ENCODE peak calls at places on chromosomes 2 and 18, in five cellular contexts. Z, O, E, M and V are unnamed samples.

GRCh38 chr2:164785447-164785846 is 56.2 kb downstream of the COBLL1 start:
- DNase-seq in Z (no peak), E (peak), M (no peak), O (no peak), V (no peak)

GRCh38 chr18:54109131-54109683 is 115.3 kb downstream of the MBD2 start:
- DNase-seq in O (no peak), E (peak), Z (no peak), M (no peak), V (no peak)

GRCh38 chr2:26942543-26943295 is 27.7 kb upstream of the MAPRE3 start:
- DNase-seq in E (peak), O (peak), Z (peak), M (no peak), V (no peak)

GRCh38 chr2:217166241-217166640 is 306.4 kb upstream of the TNP1 start:
- DNase-seq in E (peak), O (no peak), M (no peak), Z (no peak), V (peak)

GRCh38 chr2:96591494-96591893 is 46.6 kb downstream of the KANSL3 start:
- DNase-seq in Z (no peak), O (no peak), M (no peak), E (no peak), V (no peak)

GRCh38 chr2:187547353-187547979 is 6.8 kb downstream of the TFPI start:
- DNase-seq in Z (no peak), O (peak), E (peak), M (peak), V (peak)

GRCh38 chr2:226661789-226662545 is 137.7 kb downstream of the IRS1 start:
- DNase-seq in E (peak), M (peak), Z (no peak), O (peak), V (peak)

GRCh38 chr2:229514318-229514717 is 200.0 kb downstream of the DNER start:
- DNase-seq in M (no peak), Z (no peak), O (no peak), E (no peak), V (no peak)

GRCh38 chr2:55229221-55229620 is 2.9 kb downstream of the CLHC1 start:
- DNase-seq in O (no peak), Z (no peak), M (no peak), E (no peak), V (no peak)

GRCh38 chr18:58392336-58393000 is 236.4 kb downstream of the ALPK2 start:
- DNase-seq in Z (no peak), O (peak), E (no peak), M (peak), V (no peak)

GRCh38 chr2:28896906-28897305 is 2.4 kb downstream of the WDR43 start:
- DNase-seq in E (peak), O (no peak), Z (no peak), M (no peak), V (no peak)

GRCh38 chr2:11540148-11540995 is 6.5 kb downstream of the GREB1 start:
- DNase-seq in M (no peak), O (peak), Z (no peak), E (no peak), V (no peak)

GRCh38 chr2:221848286-221848685 is 276.2 kb upstream of the EPHA4 start:
- DNase-seq in O (no peak), E (no peak), Z (no peak), M (no peak), V (no peak)

GRCh38 chr2:71672640-71673401 is 219.5 kb downstream of the DYSF start:
- DNase-seq in O (no peak), E (no peak), M (no peak), Z (no peak), V (no peak)

GRCh38 chr2:9235388-9236344 is 29.1 kb downstream of the ASAP2 start:
- DNase-seq in E (peak), O (peak), Z (no peak), M (no peak), V (no peak)

GRCh38 chr2:43312751-43313641 is 86.6 kb upstream of the ZFP36L2 start:
- DNase-seq in E (no peak), Z (no peak), O (no peak), M (peak), V (no peak)
- TF ChIP-seq CTCF in E (no peak), Z (no peak), O (no peak), M (no peak), V (no peak)

GRCh38 chr2:188601391-188601790 is 309.7 kb downstream of the GULP1 start:
- DNase-seq in M (no peak), Z (no peak), O (no peak), E (no peak), V (no peak)
- H3K4me3 ChIP-seq in M (no peak), Z (no peak), O (no peak), E (no peak), V (no peak)

DNA sequence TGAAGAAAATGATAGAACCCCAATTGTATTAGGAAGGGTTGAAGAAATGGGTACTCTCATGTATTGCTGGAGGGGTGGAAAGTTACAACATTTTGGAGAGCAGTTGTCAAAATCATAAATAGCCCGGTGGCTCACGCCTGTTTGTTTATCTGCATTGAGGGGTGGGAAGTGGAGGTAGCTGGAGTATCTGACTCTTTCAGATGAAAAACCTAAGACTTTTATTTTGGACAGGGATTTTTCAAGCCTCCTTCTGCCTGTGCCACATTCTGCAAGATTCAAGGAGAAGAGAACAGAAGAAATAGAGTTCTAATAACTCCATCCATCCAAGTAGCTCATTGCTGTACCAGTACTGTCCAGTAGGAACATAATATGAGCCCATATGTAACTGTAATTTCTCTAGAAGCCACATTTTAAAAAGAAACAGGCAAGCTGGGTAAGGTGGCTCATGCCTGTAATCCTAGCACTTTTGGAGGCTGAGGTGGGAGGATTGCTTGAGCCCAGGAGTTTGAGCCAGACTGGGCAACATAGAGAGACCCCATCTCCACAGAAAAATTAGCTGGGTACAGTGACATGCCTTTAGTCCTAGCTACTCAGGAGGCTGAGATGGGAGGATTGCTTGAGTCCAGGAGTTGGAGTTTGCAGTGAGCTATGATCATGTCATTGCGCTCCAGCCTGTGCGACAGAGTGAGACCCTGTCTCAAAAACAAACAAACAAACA is 35.5 kb upstream of the NT5DC4 start:
- DNase-seq in M (no peak), O (no peak), E (no peak), Z (no peak), V (no peak)
- TF ChIP-seq CTCF in M (no peak), O (no peak), E (peak), Z (no peak), V (peak)

DNA sequence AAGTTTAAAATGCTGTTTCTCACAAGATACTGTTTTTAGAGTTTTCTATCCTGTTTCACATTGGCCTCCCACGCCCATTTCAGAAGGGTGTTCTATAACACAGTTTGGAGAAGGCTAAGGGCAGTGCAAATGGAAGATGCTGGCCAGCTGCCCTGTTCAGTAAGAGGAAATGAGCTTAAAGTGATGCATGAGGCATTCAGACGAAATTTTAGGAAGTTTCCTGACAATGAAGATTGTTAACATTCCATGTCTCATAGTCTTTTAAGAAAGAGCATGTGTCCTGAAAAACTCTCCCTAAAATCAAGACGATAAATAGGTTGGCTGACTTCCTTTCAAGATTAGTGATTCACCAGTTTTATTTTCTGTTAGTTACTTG is 484.2 kb upstream of the NRP2 start:
- DNase-seq in Z (no peak), E (no peak), M (peak), O (peak), V (no peak)
- H3K4me3 ChIP-seq in Z (no peak), E (no peak), M (no peak), O (no peak), V (no peak)

GRCh38 chr2:45014016-45014702 is 4.9 kb upstream of the SIX2 start:
- DNase-seq in M (no peak), O (peak), Z (no peak), E (no peak), V (no peak)
- TF ChIP-seq CTCF in M (peak), O (peak), Z (peak), E (peak), V (peak)